ENCODE peak calls at places on chromosomes 11 and 22, in five cellular contexts. R is glutamatergic neuron, F is fibroblast of pulmonary artery, O is fibroblast of mammary gland, K is DND-41. L is an unnamed sample.

GRCh38 chr11:62710001-62710345 is 2.5 kb downstream of the GNG3 start:
- DNase-seq in F (peak), K (no peak), R (no peak), O (peak), L (no peak)

GRCh38 chr22:49934891-49935557 is 16.6 kb downstream of the CRELD2 start:
- DNase-seq in K (peak), F (peak), R (peak), O (peak), L (peak)

GRCh38 chr11:9137293-9138132 is 46.1 kb upstream of the SCUBE2 start:
- DNase-seq in O (peak), F (peak), K (peak), R (peak), L (peak)

GRCh38 chr11:75719089-75719638 is 1.5 kb downstream of the MOGAT2 start:
- DNase-seq in O (no peak), R (no peak), K (no peak), F (no peak), L (no peak)

GRCh38 chr22:37310075-37310606 is 27.8 kb downstream of the CYTH4 start:
- DNase-seq in O (no peak), R (no peak), F (no peak), K (no peak), L (no peak)

GRCh38 chr11:66003291-66003690 is 988 bp downstream of the BANF1 start:
- DNase-seq in K (no peak), R (no peak), F (no peak), O (no peak), L (no peak)

GRCh38 chr11:69212121-69213110 is 56.7 kb downstream of the SMIM38 start:
- DNase-seq in F (peak), O (no peak), R (no peak), K (no peak), L (no peak)

GRCh38 chr11:62394825-62395538 is 23.9 kb upstream of the SCGB1A1 start:
- DNase-seq in F (peak), O (peak), R (peak), K (peak), L (peak)

GRCh38 chr11:10450451-10451398 is 4.3 kb upstream of the AMPD3 start:
- DNase-seq in K (no peak), F (peak), R (peak), O (no peak), L (peak)

GRCh38 chr11:92159931-92160330 is 64.7 kb upstream of the FAT3 start:
- DNase-seq in R (no peak), K (no peak), O (no peak), F (no peak), L (no peak)

GRCh38 chr11:27230175-27230565 is 132.8 kb downstream of the CCDC34 start:
- DNase-seq in R (no peak), K (no peak), F (no peak), O (no peak), L (no peak)

GRCh38 chr11:8081591-8082021 is 595 bp downstream of the TUB start:
- DNase-seq in K (no peak), O (no peak), F (no peak), R (no peak), L (no peak)

GRCh38 chr11:116600930-116601329 is 171.9 kb downstream of the BUD13 start:
- DNase-seq in K (no peak), O (no peak), F (no peak), R (no peak), L (no peak)

GRCh38 chr22:36471341-36471821 is 10.1 kb downstream of the TXN2 start:
- DNase-seq in F (peak), O (peak), K (no peak), R (no peak), L (no peak)

GRCh38 chr11:101129203-101129943 is at the start of gene PGR:
- DNase-seq in F (no peak), O (peak), K (no peak), R (peak), L (peak)

GRCh38 chr11:65384301-65384889 is 1.9 kb upstream of the SLC25A45 start:
- DNase-seq in O (peak), K (no peak), R (no peak), F (peak), L (no peak)

GRCh38 chr11:134758342-134758931 is 346.4 kb upstream of the B3GAT1 start:
- DNase-seq in O (no peak), K (no peak), R (peak), F (no peak), L (no peak)

GRCh38 chr11:9624448-9624847 is 39.4 kb upstream of the SWAP70 start:
- DNase-seq in R (no peak), O (no peak), K (no peak), F (no peak), L (no peak)

GRCh38 chr11:40183073-40184064 is 1276.1 kb downstream of the LRRC4C start:
- DNase-seq in R (no peak), K (no peak), F (no peak), O (no peak), L (no peak)

GRCh38 chr11:31813961-31814868 is 3.1 kb upstream of the PAX6 start:
- DNase-seq in K (no peak), R (no peak), O (no peak), F (no peak), L (peak)

GRCh38 chr11:14980854-14981253 is 8.7 kb upstream of the CALCA start:
- DNase-seq in F (peak), K (no peak), R (no peak), O (peak), L (no peak)

GRCh38 chr11:64258946-64259532 is 7.7 kb downstream of the PLCB3 start:
- DNase-seq in R (no peak), F (no peak), K (no peak), O (no peak), L (no peak)

GRCh38 chr11:10388574-10388973 is 66.5 kb upstream of the AMPD3 start:
- DNase-seq in K (no peak), R (no peak), O (no peak), F (no peak), L (no peak)

GRCh38 chr11:122665882-122666281 is 10.4 kb downstream of the UBASH3B start:
- DNase-seq in F (no peak), K (no peak), R (peak), O (no peak), L (no peak)

GRCh38 chr11:132855516-132855915 is 676.8 kb downstream of the OPCML start:
- DNase-seq in O (no peak), K (no peak), R (no peak), F (no peak), L (no peak)

GRCh38 chr11:119363874-119364590 is 17.5 kb downstream of the USP2 start:
- DNase-seq in R (peak), F (peak), O (no peak), K (no peak), L (peak)

GRCh38 chr11:46508360-46508759 is 85.5 kb downstream of the AMBRA1 start:
- DNase-seq in F (no peak), O (no peak), R (no peak), K (no peak), L (no peak)

GRCh38 chr11:17528906-17529813 is 15.1 kb downstream of the USH1C start:
- DNase-seq in K (no peak), R (no peak), O (no peak), F (no peak), L (no peak)

GRCh38 chr11:125076378-125076945 is 13.4 kb downstream of the SLC37A2 start:
- DNase-seq in R (no peak), O (no peak), K (no peak), F (no peak), L (no peak)

GRCh38 chr11:64660205-64660604 is 62.8 kb downstream of the NRXN2 start:
- DNase-seq in F (no peak), O (no peak), K (no peak), R (no peak), L (no peak)

GRCh38 chr11:100578966-100579365 is 108.1 kb upstream of the ARHGAP42 start:
- DNase-seq in F (peak), K (no peak), O (peak), R (no peak), L (no peak)

GRCh38 chr11:46916669-46917108 is 1.7 kb downstream of the LRP4 start:
- DNase-seq in O (peak), F (peak), R (peak), K (no peak), L (peak)

GRCh38 chr11:45182902-45183301 is 36.5 kb downstream of the PRDM11 start:
- DNase-seq in K (no peak), R (no peak), F (peak), O (peak), L (peak)

GRCh38 chr11:73294604-73295003 is 13.5 kb upstream of the ARHGEF17 start:
- DNase-seq in K (no peak), F (no peak), O (no peak), R (no peak), L (no peak)

GRCh38 chr11:73295996-73296318 is 12.1 kb upstream of the ARHGEF17 start:
- DNase-seq in K (no peak), O (no peak), R (no peak), F (no peak), L (no peak)

GRCh38 chr11:73296501-73297230 is 11.4 kb upstream of the ARHGEF17 start:
- DNase-seq in K (no peak), R (peak), O (no peak), F (no peak), L (no peak)

GRCh38 chr11:73297231-73297590 is 10.9 kb upstream of the ARHGEF17 start:
- DNase-seq in F (no peak), K (no peak), R (no peak), O (no peak), L (no peak)

DNA sequence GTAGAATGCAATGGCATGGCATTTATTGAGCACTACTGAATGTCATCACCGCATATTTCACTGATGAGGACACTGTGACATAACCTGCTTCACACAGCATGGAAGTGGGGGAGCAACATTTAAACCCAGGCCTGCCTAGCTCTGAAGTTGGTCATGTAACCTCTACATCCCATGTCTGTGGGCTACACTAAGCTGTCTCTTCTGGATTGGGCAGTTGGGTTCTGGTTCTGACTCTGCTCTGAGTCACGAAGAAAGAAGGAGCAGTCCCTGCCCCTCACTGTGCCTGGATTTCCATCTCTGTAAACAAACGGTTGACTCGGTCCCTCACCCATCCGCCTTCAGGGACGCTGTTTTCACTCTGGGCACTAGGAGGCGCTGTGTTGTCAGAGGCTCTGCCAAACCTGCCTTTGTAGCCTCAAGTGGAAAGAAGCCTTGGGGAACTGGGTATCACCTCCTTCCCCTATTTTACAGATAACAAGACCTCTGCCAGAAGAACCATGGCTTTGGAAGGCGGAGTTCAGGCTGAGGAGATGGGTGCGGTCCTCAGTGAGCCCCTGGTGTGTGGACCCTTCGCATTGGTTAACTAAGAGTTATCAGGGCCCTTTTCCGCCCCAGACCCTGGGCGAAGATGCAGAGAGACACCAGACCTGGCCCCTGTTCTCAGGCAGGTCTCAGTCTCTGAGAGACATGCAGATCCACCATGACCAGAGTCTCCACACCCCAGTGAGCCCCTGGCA is 12.6 kb upstream of the ARHGEF17 start:
- DNase-seq in O (peak), R (peak), F (peak), K (peak), L (peak)
- TF ChIP-seq CTCF in O (peak), R (peak), F (peak), K (peak), L (peak)

GRCh38 chr11:131217313-131218297 is 152.8 kb upstream of the NTM start:
- DNase-seq in O (peak), R (no peak), F (no peak), K (no peak), L (peak)
- TF ChIP-seq CTCF in O (peak), R (no peak), F (no peak), K (peak), L (no peak)

GRCh38 chr22:46098525-46099475 is 51.5 kb upstream of the PPARA start:
- DNase-seq in O (no peak), K (no peak), F (no peak), R (no peak), L (no peak)

GRCh38 chr22:46102159-46102558 is 48.2 kb upstream of the PPARA start:
- DNase-seq in F (no peak), K (no peak), O (no peak), R (no peak), L (no peak)

GRCh38 chr22:46097268-46097900 is 52.9 kb upstream of the PPARA start:
- DNase-seq in K (no peak), O (no peak), R (no peak), F (no peak), L (no peak)

GRCh38 chr22:46100401-46101105 is 49.8 kb upstream of the PPARA start:
- DNase-seq in F (no peak), O (no peak), R (no peak), K (no peak), L (no peak)

DNA sequence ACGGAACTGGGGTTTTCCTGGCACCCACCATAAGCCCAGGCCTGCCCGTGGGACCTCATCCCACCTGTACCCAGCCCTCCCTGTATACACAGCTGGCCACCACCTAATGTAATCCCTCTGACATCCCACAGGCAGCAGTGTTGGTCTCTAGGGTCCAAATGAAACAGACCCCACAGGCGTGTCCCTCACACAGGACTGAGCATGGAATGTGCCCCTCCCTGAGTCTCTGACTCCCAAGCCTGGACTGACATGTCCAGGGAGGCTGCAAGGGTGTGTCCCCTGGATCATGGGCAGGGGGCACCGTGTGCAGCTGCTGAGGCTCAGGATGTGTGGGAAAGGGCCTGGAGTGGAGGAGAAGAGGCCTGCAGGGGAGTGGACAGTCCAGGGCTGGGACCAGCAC is 50.6 kb upstream of the PPARA start:
- DNase-seq in F (no peak), O (no peak), K (no peak), R (no peak), L (no peak)
- TF ChIP-seq CTCF in F (no peak), O (no peak), K (no peak), R (no peak), L (no peak)

DNA sequence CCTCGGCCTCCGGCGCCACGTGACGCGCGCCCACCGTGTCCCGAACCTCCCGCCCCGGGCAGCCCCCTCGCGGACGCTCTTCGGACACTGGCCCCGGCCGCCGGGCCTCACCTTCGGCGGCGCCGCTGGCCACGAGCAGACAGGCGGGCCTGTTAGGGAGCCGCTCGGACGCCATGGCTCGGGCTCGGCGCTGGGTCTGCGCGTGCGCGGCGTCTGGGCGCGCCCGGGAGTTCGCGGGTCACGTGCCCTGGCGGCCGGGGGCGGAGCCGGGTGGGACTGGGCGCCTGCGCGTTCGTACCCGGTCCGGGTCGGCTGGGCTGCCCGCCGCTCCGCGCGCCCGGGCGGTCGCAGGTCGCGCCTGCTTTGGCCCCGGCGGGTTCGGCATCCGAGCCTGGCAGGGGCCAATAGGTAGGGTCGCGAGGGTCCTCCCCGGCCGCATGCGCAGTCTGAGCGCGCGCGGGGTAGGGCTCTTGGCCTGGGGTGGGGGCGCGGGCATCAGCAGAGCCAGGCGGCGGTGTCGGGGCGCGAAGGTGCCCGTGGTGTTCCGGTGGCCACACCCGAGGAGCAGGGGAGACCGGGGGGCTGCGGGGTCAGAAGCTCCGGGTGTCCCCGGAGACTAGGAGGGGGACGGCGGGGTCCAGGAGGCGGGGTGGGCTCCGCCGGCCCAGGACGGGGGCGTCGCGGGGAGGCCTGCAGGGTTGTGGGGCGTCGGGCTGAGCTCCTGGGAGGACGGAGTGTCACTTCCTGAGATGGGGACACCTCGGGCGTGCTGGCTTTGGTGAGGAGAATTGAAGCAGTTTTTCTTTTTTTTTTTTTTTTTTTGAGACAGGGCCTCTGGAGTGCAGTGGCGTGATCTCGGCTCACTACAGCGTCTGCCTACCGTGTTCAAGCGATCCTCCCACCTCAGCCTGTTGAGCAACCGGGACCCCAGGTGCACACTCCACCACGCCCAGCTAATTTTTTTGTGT is at the start of gene GATD1:
- DNase-seq in O (peak), R (peak), F (peak), K (peak), L (peak)
- TF ChIP-seq CTCF in O (no peak), R (no peak), F (no peak), K (peak), L (no peak)

DNA sequence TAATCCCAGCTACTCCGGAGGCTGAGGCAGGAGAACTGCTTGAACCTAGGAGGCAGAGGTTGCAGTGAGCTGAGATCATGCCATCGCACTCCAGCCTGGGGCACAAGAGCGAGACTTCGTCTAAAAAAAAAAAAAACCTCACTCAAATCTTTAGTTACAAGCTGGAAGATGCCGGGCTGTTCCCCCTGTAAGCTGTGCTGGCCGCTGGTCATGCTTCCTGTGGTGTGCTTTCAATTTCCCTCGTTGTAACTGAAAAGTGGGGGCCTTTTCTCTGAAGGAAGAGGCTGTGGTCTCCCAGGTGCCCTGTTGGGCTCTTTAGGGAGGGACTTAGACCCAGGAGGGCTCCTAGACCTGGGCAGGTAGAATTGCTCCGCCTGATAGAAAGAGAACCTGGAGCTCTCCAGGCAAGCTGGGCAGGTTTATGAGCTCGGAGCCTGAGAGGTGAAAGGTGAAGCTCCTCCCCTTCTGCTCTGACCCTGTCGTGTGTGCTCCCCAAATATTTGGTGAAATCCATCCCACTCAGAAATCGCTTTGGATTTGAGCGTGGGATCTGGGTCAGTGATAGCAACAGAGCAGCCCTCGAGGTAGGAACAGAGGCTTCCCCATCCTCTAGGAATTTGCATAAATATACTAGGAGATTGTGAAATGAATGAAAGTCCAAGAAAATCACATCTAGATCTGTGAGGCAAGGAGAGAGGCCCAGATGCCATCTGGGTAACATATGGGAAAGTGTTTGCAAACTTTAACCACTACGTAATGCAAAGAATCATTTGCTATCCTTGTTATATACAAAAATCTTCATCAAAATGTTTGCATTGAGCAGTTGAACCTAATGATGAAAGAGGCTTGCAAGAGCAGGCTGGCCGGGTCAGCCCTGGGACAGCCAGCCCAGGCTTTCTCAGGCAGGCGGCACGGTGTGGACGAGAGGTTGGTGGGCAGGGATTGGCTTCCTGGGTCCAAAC is 154.3 kb downstream of the FBXO7 start:
- DNase-seq in K (no peak), O (peak), F (peak), R (peak), L (no peak)
- TF ChIP-seq CTCF in K (no peak), O (no peak), F (no peak), R (no peak), L (no peak)

GRCh38 chr11:104337273-104337672 is 173.3 kb upstream of the PDGFD start:
- DNase-seq in F (no peak), R (no peak), O (peak), K (no peak), L (no peak)

GRCh38 chr11:104338186-104338585 is 174.2 kb upstream of the PDGFD start:
- DNase-seq in F (no peak), K (no peak), O (peak), R (no peak), L (no peak)

GRCh38 chr11:104329043-104329442 is 165.1 kb upstream of the PDGFD start:
- DNase-seq in F (no peak), R (no peak), K (no peak), O (no peak), L (no peak)

GRCh38 chr11:104332110-104332509 is 168.2 kb upstream of the PDGFD start:
- DNase-seq in F (no peak), K (no peak), O (peak), R (peak), L (peak)

DNA sequence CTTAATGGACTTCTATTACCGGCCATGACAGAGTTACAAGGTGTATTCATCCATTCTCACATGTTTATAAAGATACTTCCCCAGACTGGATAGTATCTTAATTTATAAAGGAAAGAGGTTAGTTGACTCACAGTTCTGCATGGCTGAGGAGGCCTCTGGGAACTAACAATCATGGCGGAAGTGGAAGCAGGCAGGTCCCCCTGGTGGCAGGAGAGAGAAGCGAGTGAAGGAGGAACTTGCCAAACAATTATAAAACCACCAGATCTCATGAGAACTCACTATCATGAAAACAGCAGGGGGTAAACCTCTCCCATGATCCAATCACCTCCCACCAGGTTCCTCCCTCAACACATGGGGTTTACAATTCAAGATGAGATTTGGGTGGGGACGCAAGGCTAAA is 170.0 kb upstream of the PDGFD start:
- DNase-seq in R (peak), F (no peak), K (no peak), O (peak), L (peak)
- TF ChIP-seq CTCF in R (peak), F (peak), K (peak), O (peak), L (peak)

L was measured in endothelial cell.